ENCODE peak calls at places on chromosome 9, in six cellular contexts. Z is SK-N-SH; W is stimulated activated CD4-positive, alpha-beta T cell treated with anti-CD3 and anti-CD28 coated beads, Interleukin-2, amount 100 ng/mL, for 24 hours; C is NCI-H2171; X is HFFc6; T is ELR. E is an unnamed sample.

GRCh38 chr9:134424818-134425217 is 98.6 kb downstream of the RXRA start:
- DNase-seq in T (no peak), X (no peak), C (no peak), W (no peak), Z (no peak), E (no peak)

GRCh38 chr9:137441289-137441934 is at the start of gene ENTPD8:
- DNase-seq in X (no peak), T (peak; percentile 34), Z (peak; percentile 89), C (peak; percentile 22), W (no peak), E (no peak)

GRCh38 chr9:16787724-16788123 is 82.7 kb downstream of the BNC2 start:
- DNase-seq in X (peak; percentile 21), Z (no peak), T (peak; percentile 58), W (no peak), C (no peak), E (no peak)

GRCh38 chr9:90420714-90421513 is 221.7 kb downstream of the DIRAS2 start:
- DNase-seq in C (no peak), W (no peak), X (no peak), Z (no peak), T (no peak), E (no peak)

GRCh38 chr9:131833906-131834305 is 94.0 kb upstream of the RAPGEF1 start:
- DNase-seq in Z (no peak), T (peak; percentile 65), W (no peak), C (no peak), X (no peak), E (no peak)

GRCh38 chr9:121731919-121732318 is 80.5 kb downstream of the DAB2IP start:
- DNase-seq in T (no peak), W (no peak), C (no peak), X (no peak), Z (no peak), E (no peak)

GRCh38 chr9:99059074-99059894 is 45.6 kb upstream of the TGFBR1 start:
- DNase-seq in X (peak; percentile 10), T (peak; percentile 54), W (no peak), Z (no peak), C (no peak), E (peak; percentile 42)

GRCh38 chr9:121699271-121700164 is 48.1 kb downstream of the DAB2IP start:
- DNase-seq in T (peak; percentile 79), C (no peak), W (peak; percentile 24), Z (peak; percentile 74), X (peak; percentile 25), E (peak; percentile 77)

GRCh38 chr9:13181652-13182051 is 97.8 kb downstream of the MPDZ start:
- DNase-seq in C (no peak), Z (no peak), X (peak; percentile 17), T (peak; percentile 53), W (no peak), E (no peak)

GRCh38 chr9:136900988-136901515 is 14.7 kb downstream of the TRAF2 start:
- DNase-seq in X (no peak), T (no peak), Z (no peak), C (no peak), W (no peak), E (no peak)

GRCh38 chr9:79408617-79409016 is 163.1 kb upstream of the TLE4 start:
- DNase-seq in W (no peak), T (peak; percentile 57), Z (no peak), C (no peak), X (peak; percentile 66), E (no peak)

GRCh38 chr9:134725605-134725940 is 84.0 kb downstream of the COL5A1 start:
- DNase-seq in C (no peak), Z (no peak), W (no peak), X (peak; percentile 9), T (no peak), E (no peak)

GRCh38 chr9:17063535-17064135 is 71.2 kb upstream of the CNTLN start:
- DNase-seq in W (no peak), Z (peak; percentile 56), C (peak; percentile 8), X (peak; percentile 41), T (peak; percentile 77), E (no peak)